ENCODE peak calls at places on chromosomes 5 and 9, in four cellular contexts. One of them, this sample, is unnamed. For H3K27me3, the result is how much of the 10 kb centered on the place peaks cover.

GRCh38 chr5:123093279-123094226 is 4.5 kb downstream of the PRDM6 start:
- DNase-seq in adrenal gland: no peak
- DNase-seq in stomach: no peak
- DNase-seq in IMR-90: peak
- DNase-seq in this sample: no peak

GRCh38 chr5:129094924-129095797 is 612 bp downstream of the ISOC1 start:
- DNase-seq in adrenal gland: peak
- DNase-seq in stomach: peak
- DNase-seq in IMR-90: peak
- DNase-seq in this sample: peak

GRCh38 chr5:172748341-172748843 is 22.6 kb downstream of the DUSP1 start:
- DNase-seq in adrenal gland: peak
- DNase-seq in stomach: no peak
- DNase-seq in IMR-90: no peak
- DNase-seq in this sample: peak

GRCh38 chr9:105064248-105065118 is 136.5 kb upstream of the ABCA1 start:
- DNase-seq in stomach: peak
- DNase-seq in adrenal gland: peak
- DNase-seq in IMR-90: peak
- DNase-seq in this sample: peak

GRCh38 chr9:98658965-98659364 is 49.8 kb downstream of the GABBR2 start:
- DNase-seq in IMR-90: peak
- DNase-seq in stomach: no peak
- DNase-seq in adrenal gland: no peak
- DNase-seq in this sample: no peak

GRCh38 chr5:74660863-74661262 is 20.3 kb upstream of the ENC1 start:
- DNase-seq in stomach: no peak
- DNase-seq in IMR-90: no peak
- DNase-seq in adrenal gland: no peak
- DNase-seq in this sample: no peak

GRCh38 chr5:91403404-91403803 is 20.3 kb upstream of the ARRDC3 start:
- DNase-seq in IMR-90: peak
- DNase-seq in adrenal gland: no peak
- DNase-seq in stomach: no peak
- DNase-seq in this sample: no peak

GRCh38 chr5:1522601-1523479 is 920 bp downstream of the LPCAT1 start:
- DNase-seq in adrenal gland: peak
- DNase-seq in stomach: peak
- DNase-seq in IMR-90: no peak
- DNase-seq in this sample: peak

GRCh38 chr5:84281383-84281782 is 103.3 kb downstream of the EDIL3 start:
- DNase-seq in adrenal gland: no peak
- DNase-seq in IMR-90: no peak
- DNase-seq in stomach: no peak
- DNase-seq in this sample: no peak

GRCh38 chr9:91843623-91844111 is 106.4 kb downstream of the ROR2 start:
- DNase-seq in IMR-90: no peak
- DNase-seq in adrenal gland: peak
- DNase-seq in stomach: peak
- DNase-seq in this sample: peak

GRCh38 chr5:103475629-103476240 is 86.9 kb downstream of the NUDT12 start:
- DNase-seq in IMR-90: peak
- DNase-seq in adrenal gland: no peak
- DNase-seq in stomach: no peak
- DNase-seq in this sample: no peak

GRCh38 chr5:150625164-150625535 is 15.3 kb upstream of the SYNPO start:
- DNase-seq in IMR-90: no peak
- DNase-seq in stomach: peak
- DNase-seq in adrenal gland: peak
- DNase-seq in this sample: peak

GRCh38 chr5:149735066-149735465 is 5.0 kb downstream of the PPARGC1B start:
- DNase-seq in adrenal gland: peak
- DNase-seq in IMR-90: no peak
- DNase-seq in stomach: no peak
- DNase-seq in this sample: no peak

GRCh38 chr5:56244676-56245075 is 11.5 kb upstream of the ANKRD55 start:
- DNase-seq in adrenal gland: no peak
- DNase-seq in IMR-90: no peak
- DNase-seq in stomach: no peak
- DNase-seq in this sample: no peak

GRCh38 chr5:175718401-175719108 is 60.7 kb downstream of the HRH2 start:
- DNase-seq in adrenal gland: peak
- DNase-seq in stomach: peak
- DNase-seq in IMR-90: no peak
- DNase-seq in this sample: peak

GRCh38 chr5:121702783-121703182 is 148.9 kb upstream of the FTMT start:
- DNase-seq in stomach: no peak
- DNase-seq in adrenal gland: no peak
- DNase-seq in IMR-90: no peak
- DNase-seq in this sample: no peak

GRCh38 chr9:130689937-130690700 is 3.5 kb upstream of the EXOSC2 start:
- DNase-seq in IMR-90: peak
- DNase-seq in adrenal gland: peak
- DNase-seq in stomach: peak
- DNase-seq in this sample: peak

GRCh38 chr5:174082286-174082685 is 36.8 kb downstream of the NSG2 start:
- DNase-seq in stomach: no peak
- DNase-seq in IMR-90: no peak
- DNase-seq in adrenal gland: no peak
- DNase-seq in this sample: no peak

GRCh38 chr9:123169926-123170325 is 98.5 kb downstream of the STRBP start:
- DNase-seq in adrenal gland: no peak
- DNase-seq in IMR-90: no peak
- DNase-seq in stomach: no peak
- DNase-seq in this sample: no peak

GRCh38 chr9:108194154-108194553 is 661.6 kb downstream of the ACTL7B start:
- DNase-seq in adrenal gland: no peak
- DNase-seq in IMR-90: no peak
- DNase-seq in stomach: no peak
- DNase-seq in this sample: no peak

GRCh38 chr5:87268126-87268969 is 665 bp downstream of the RASA1 start:
- DNase-seq in stomach: peak
- DNase-seq in IMR-90: peak
- DNase-seq in adrenal gland: peak
- DNase-seq in this sample: peak

DNA sequence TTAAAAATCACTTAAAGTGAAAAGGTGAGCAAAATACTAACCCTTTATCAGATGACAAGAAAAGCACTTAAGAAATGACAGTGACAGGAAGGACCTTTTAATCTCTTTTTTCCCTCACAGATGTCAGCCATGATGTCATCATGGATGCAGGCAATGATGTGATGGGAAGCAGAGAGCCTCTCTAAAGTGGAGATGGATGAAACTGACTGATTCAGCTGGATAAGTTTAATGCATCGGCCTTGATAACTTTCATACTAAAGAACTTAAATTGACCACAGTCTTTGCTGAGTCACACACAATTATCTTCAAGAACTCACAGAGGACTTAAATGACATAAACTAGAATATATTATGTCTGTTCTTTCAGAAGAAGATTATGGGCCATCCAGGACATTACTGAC is 153.2 kb upstream of the FGF10 start:
- DNase-seq in adrenal gland: no peak
- DNase-seq in stomach: no peak
- DNase-seq in IMR-90: no peak
- DNase-seq in this sample: no peak
- H3K4me3 ChIP-seq in adrenal gland: no peak
- H3K4me3 ChIP-seq in stomach: no peak
- H3K4me3 ChIP-seq in IMR-90: no peak
- H3K4me3 ChIP-seq in this sample: no peak

DNA sequence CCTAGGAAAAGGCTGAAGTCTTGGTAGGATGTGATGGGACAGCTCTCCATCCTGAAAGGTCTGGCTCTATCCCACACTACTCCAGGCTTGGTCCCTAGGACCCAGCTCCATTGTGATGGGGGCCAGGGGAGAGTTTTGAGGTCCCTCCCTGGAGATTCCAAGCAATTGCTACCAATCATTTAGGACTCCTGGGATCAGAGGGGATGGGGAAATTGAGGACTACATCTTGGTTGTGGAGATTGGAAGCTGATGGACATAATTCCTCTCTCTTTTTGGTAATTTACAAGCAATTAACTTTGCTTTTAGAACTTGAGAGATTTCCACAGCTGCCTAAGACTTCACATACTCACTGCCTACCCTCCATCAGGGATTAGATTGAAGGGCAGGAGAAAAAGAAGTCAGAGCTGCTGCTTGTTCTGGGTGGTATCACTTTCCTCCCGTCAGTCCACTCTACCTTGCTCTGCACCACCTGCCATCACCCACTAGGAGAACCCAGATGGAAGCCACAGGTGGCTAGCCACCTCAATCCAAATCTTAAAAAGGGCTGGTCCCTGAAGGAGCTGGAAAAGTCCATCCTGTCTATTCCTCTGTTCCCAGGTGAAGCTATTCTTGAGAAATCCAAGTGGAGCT is 10.6 kb downstream of the IRF1 start:
- DNase-seq in IMR-90: no peak
- DNase-seq in adrenal gland: no peak
- DNase-seq in stomach: no peak
- DNase-seq in this sample: no peak
- TF ChIP-seq POLR2A in IMR-90: peak
- TF ChIP-seq POLR2A in adrenal gland: no peak
- TF ChIP-seq POLR2A in stomach: no peak
- TF ChIP-seq POLR2A in this sample: no peak

GRCh38 chr9:68446836-68447235 is 90.4 kb downstream of the PGM5 start:
- DNase-seq in IMR-90: peak
- DNase-seq in stomach: no peak
- DNase-seq in adrenal gland: peak
- DNase-seq in this sample: no peak
- H3K27me3 ChIP-seq in IMR-90: under half
- H3K27me3 ChIP-seq in stomach: under half
- H3K27me3 ChIP-seq in adrenal gland: under half
- H3K27me3 ChIP-seq in this sample: under half

DNA sequence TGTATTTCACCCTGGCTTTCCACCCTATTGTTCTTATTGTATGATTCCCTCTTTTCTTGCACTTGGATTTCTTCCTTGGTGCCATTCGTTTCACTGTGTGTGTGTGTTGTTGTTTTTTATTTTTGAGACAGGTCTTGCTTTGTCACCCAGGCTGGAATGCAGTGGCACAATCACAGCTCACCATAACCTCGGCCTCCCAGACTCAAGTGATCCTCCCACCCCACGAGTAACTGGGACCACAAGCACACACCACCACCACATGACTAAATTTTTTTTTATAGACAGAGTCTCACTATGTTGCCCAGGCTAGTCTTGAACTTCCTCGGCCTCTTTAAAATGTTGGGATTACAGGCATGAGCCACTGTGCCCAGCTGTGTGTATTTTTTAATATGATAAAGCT is 72.0 kb downstream of the MLLT3 start:
- DNase-seq in stomach: no peak
- DNase-seq in IMR-90: no peak
- DNase-seq in adrenal gland: no peak
- DNase-seq in this sample: no peak
- H3K4me3 ChIP-seq in stomach: no peak
- H3K4me3 ChIP-seq in IMR-90: no peak
- H3K4me3 ChIP-seq in adrenal gland: no peak
- H3K4me3 ChIP-seq in this sample: no peak

GRCh38 chr5:5270958-5271605 is 131.0 kb downstream of the ADAMTS16 start:
- DNase-seq in adrenal gland: peak
- DNase-seq in IMR-90: peak
- DNase-seq in stomach: peak
- DNase-seq in this sample: peak
- TF ChIP-seq POLR2A in adrenal gland: no peak
- TF ChIP-seq POLR2A in IMR-90: no peak
- TF ChIP-seq POLR2A in stomach: no peak
- TF ChIP-seq POLR2A in this sample: no peak

This sample was measured in thyroid gland.